ENCODE peak calls at places on chromosome 2, in seven cellular contexts. One of them, this sample, is unnamed. For H3K4me1, the result is how much of the 10 kb centered on the place peaks cover.

GRCh38 chr2:191150451-191151314 is at the start of gene STAT4:
- DNase-seq in transverse colon: peak
- DNase-seq in heart left ventricle: peak
- DNase-seq in CD8-positive, alpha-beta T cell: peak
- DNase-seq in heart right ventricle: peak
- DNase-seq in lower lobe of right lung: peak
- DNase-seq in adrenal gland: peak
- DNase-seq in this sample: peak

GRCh38 chr2:12778369-12778768 is 61.6 kb downstream of the TRIB2 start:
- DNase-seq in transverse colon: no peak
- DNase-seq in heart left ventricle: no peak
- DNase-seq in CD8-positive, alpha-beta T cell: no peak
- DNase-seq in heart right ventricle: no peak
- DNase-seq in lower lobe of right lung: no peak
- DNase-seq in adrenal gland: no peak
- DNase-seq in this sample: no peak

GRCh38 chr2:153071090-153071489 is 352.7 kb downstream of the ARL6IP6 start:
- DNase-seq in transverse colon: no peak
- DNase-seq in heart left ventricle: no peak
- DNase-seq in CD8-positive, alpha-beta T cell: no peak
- DNase-seq in heart right ventricle: no peak
- DNase-seq in lower lobe of right lung: no peak
- DNase-seq in adrenal gland: no peak
- DNase-seq in this sample: no peak

GRCh38 chr2:16006537-16007166 is 66.3 kb downstream of the MYCN start:
- DNase-seq in transverse colon: peak
- DNase-seq in heart left ventricle: no peak
- DNase-seq in CD8-positive, alpha-beta T cell: no peak
- DNase-seq in heart right ventricle: no peak
- DNase-seq in lower lobe of right lung: no peak
- DNase-seq in adrenal gland: no peak
- DNase-seq in this sample: no peak

GRCh38 chr2:191864623-191865521 is 18.0 kb upstream of the CAVIN2 start:
- DNase-seq in transverse colon: no peak
- DNase-seq in heart left ventricle: no peak
- DNase-seq in CD8-positive, alpha-beta T cell: no peak
- DNase-seq in heart right ventricle: no peak
- DNase-seq in lower lobe of right lung: no peak
- DNase-seq in adrenal gland: no peak
- DNase-seq in this sample: no peak

GRCh38 chr2:11009866-11010265 is 98.1 kb downstream of the KCNF1 start:
- DNase-seq in transverse colon: no peak
- DNase-seq in heart left ventricle: no peak
- DNase-seq in CD8-positive, alpha-beta T cell: no peak
- DNase-seq in heart right ventricle: no peak
- DNase-seq in lower lobe of right lung: no peak
- DNase-seq in adrenal gland: no peak
- DNase-seq in this sample: no peak

GRCh38 chr2:12728221-12728777 is 11.6 kb downstream of the TRIB2 start:
- DNase-seq in transverse colon: peak
- DNase-seq in heart left ventricle: no peak
- DNase-seq in CD8-positive, alpha-beta T cell: peak
- DNase-seq in heart right ventricle: no peak
- DNase-seq in lower lobe of right lung: no peak
- DNase-seq in adrenal gland: no peak
- DNase-seq in this sample: no peak

GRCh38 chr2:526918-527317 is 150.3 kb downstream of the TMEM18 start:
- DNase-seq in transverse colon: no peak
- DNase-seq in heart left ventricle: no peak
- DNase-seq in CD8-positive, alpha-beta T cell: no peak
- DNase-seq in heart right ventricle: no peak
- DNase-seq in lower lobe of right lung: no peak
- DNase-seq in adrenal gland: no peak
- DNase-seq in this sample: no peak

GRCh38 chr2:237932731-237933131 is 34.1 kb upstream of the UBE2F start:
- DNase-seq in transverse colon: no peak
- DNase-seq in heart left ventricle: no peak
- DNase-seq in CD8-positive, alpha-beta T cell: no peak
- DNase-seq in heart right ventricle: no peak
- DNase-seq in lower lobe of right lung: no peak
- DNase-seq in adrenal gland: no peak
- DNase-seq in this sample: no peak

GRCh38 chr2:240511351-240512108 is 46.3 kb downstream of the ANKMY1 start:
- DNase-seq in transverse colon: no peak
- DNase-seq in heart left ventricle: no peak
- DNase-seq in CD8-positive, alpha-beta T cell: no peak
- DNase-seq in heart right ventricle: no peak
- DNase-seq in lower lobe of right lung: no peak
- DNase-seq in adrenal gland: no peak
- DNase-seq in this sample: no peak

GRCh38 chr2:205482399-205483065 is 199.8 kb upstream of the NRP2 start:
- DNase-seq in transverse colon: no peak
- DNase-seq in heart left ventricle: no peak
- DNase-seq in CD8-positive, alpha-beta T cell: no peak
- DNase-seq in heart right ventricle: peak
- DNase-seq in lower lobe of right lung: no peak
- DNase-seq in adrenal gland: no peak
- DNase-seq in this sample: no peak

DNA sequence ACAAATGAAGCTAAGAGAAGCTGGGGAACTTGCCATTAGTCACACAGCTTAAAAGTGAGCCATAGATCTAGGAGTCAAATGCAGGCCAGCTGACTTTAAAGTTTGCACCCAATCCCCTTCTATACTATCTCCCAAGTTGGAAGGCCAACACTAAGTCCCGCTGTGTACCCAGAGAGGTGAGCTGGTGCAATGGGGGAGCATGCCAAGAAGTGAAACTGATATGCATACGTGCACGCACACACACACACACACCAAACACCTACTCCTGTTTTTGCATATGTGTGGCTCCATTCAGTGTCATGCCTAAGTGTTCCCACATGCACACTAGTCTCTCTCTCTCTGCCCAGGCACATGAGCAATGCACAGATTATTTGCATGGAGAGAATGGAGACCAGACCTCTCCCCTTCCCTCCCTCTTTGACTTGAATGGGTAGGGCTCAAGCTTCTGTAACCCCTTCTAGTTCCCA is 5.4 kb downstream of the WNT10A start:
- DNase-seq in transverse colon: no peak
- DNase-seq in heart left ventricle: no peak
- DNase-seq in CD8-positive, alpha-beta T cell: no peak
- DNase-seq in heart right ventricle: no peak
- DNase-seq in lower lobe of right lung: no peak
- DNase-seq in adrenal gland: no peak
- DNase-seq in this sample: no peak
- H3K4me1 ChIP-seq in transverse colon: under half
- H3K4me1 ChIP-seq in heart left ventricle: under half
- H3K4me1 ChIP-seq in CD8-positive, alpha-beta T cell: under half
- H3K4me1 ChIP-seq in heart right ventricle: under half
- H3K4me1 ChIP-seq in lower lobe of right lung: under half
- H3K4me1 ChIP-seq in adrenal gland: under half
- H3K4me1 ChIP-seq in this sample: under half

GRCh38 chr2:131130298-131130596 is 25.1 kb downstream of the PLEKHB2 start:
- DNase-seq in transverse colon: no peak
- DNase-seq in heart left ventricle: no peak
- DNase-seq in CD8-positive, alpha-beta T cell: no peak
- DNase-seq in heart right ventricle: no peak
- DNase-seq in lower lobe of right lung: no peak
- DNase-seq in adrenal gland: no peak
- DNase-seq in this sample: no peak
- TF ChIP-seq CTCF in transverse colon: no peak
- TF ChIP-seq CTCF in heart left ventricle: no peak
- TF ChIP-seq CTCF in CD8-positive, alpha-beta T cell: no peak
- TF ChIP-seq CTCF in heart right ventricle: no peak
- TF ChIP-seq CTCF in lower lobe of right lung: no peak
- TF ChIP-seq CTCF in adrenal gland: no peak
- TF ChIP-seq CTCF in this sample: no peak

GRCh38 chr2:144239726-144240125 is 280.2 kb downstream of the ZEB2 start:
- DNase-seq in transverse colon: no peak
- DNase-seq in heart left ventricle: no peak
- DNase-seq in CD8-positive, alpha-beta T cell: no peak
- DNase-seq in heart right ventricle: no peak
- DNase-seq in lower lobe of right lung: no peak
- DNase-seq in adrenal gland: no peak
- DNase-seq in this sample: no peak

GRCh38 chr2:144240656-144241339 is 279.1 kb downstream of the ZEB2 start:
- DNase-seq in transverse colon: no peak
- DNase-seq in heart left ventricle: no peak
- DNase-seq in CD8-positive, alpha-beta T cell: no peak
- DNase-seq in heart right ventricle: no peak
- DNase-seq in lower lobe of right lung: no peak
- DNase-seq in adrenal gland: no peak
- DNase-seq in this sample: no peak

GRCh38 chr2:144237845-144238637 is 281.9 kb downstream of the ZEB2 start:
- DNase-seq in transverse colon: no peak
- DNase-seq in heart left ventricle: no peak
- DNase-seq in CD8-positive, alpha-beta T cell: no peak
- DNase-seq in heart right ventricle: no peak
- DNase-seq in lower lobe of right lung: no peak
- DNase-seq in adrenal gland: peak
- DNase-seq in this sample: no peak

GRCh38 chr2:144237108-144237507 is 282.8 kb downstream of the ZEB2 start:
- DNase-seq in transverse colon: no peak
- DNase-seq in heart left ventricle: no peak
- DNase-seq in CD8-positive, alpha-beta T cell: no peak
- DNase-seq in heart right ventricle: no peak
- DNase-seq in lower lobe of right lung: no peak
- DNase-seq in adrenal gland: no peak
- DNase-seq in this sample: no peak

GRCh38 chr2:144239306-144239705 is 280.6 kb downstream of the ZEB2 start:
- DNase-seq in transverse colon: no peak
- DNase-seq in heart left ventricle: no peak
- DNase-seq in CD8-positive, alpha-beta T cell: no peak
- DNase-seq in heart right ventricle: no peak
- DNase-seq in lower lobe of right lung: no peak
- DNase-seq in adrenal gland: no peak
- DNase-seq in this sample: no peak
- H3K4me1 ChIP-seq in transverse colon: under half
- H3K4me1 ChIP-seq in heart left ventricle: under half
- H3K4me1 ChIP-seq in CD8-positive, alpha-beta T cell: under half
- H3K4me1 ChIP-seq in heart right ventricle: under half
- H3K4me1 ChIP-seq in lower lobe of right lung: under half
- H3K4me1 ChIP-seq in adrenal gland: under half
- H3K4me1 ChIP-seq in this sample: under half

GRCh38 chr2:2698182-2699116 is 367.4 kb upstream of the MYT1L start:
- DNase-seq in transverse colon: no peak
- DNase-seq in heart left ventricle: no peak
- DNase-seq in CD8-positive, alpha-beta T cell: no peak
- DNase-seq in heart right ventricle: no peak
- DNase-seq in lower lobe of right lung: no peak
- DNase-seq in adrenal gland: no peak
- DNase-seq in this sample: no peak
- TF ChIP-seq CTCF in transverse colon: no peak
- TF ChIP-seq CTCF in heart left ventricle: peak
- TF ChIP-seq CTCF in CD8-positive, alpha-beta T cell: no peak
- TF ChIP-seq CTCF in heart right ventricle: no peak
- TF ChIP-seq CTCF in lower lobe of right lung: no peak
- TF ChIP-seq CTCF in adrenal gland: peak
- TF ChIP-seq CTCF in this sample: peak

GRCh38 chr2:105836341-105836740 is 91.6 kb downstream of the NCK2 start:
- DNase-seq in transverse colon: no peak
- DNase-seq in heart left ventricle: no peak
- DNase-seq in CD8-positive, alpha-beta T cell: no peak
- DNase-seq in heart right ventricle: no peak
- DNase-seq in lower lobe of right lung: no peak
- DNase-seq in adrenal gland: no peak
- DNase-seq in this sample: no peak
- H3K4me1 ChIP-seq in transverse colon: under half
- H3K4me1 ChIP-seq in heart left ventricle: under half
- H3K4me1 ChIP-seq in CD8-positive, alpha-beta T cell: half or more
- H3K4me1 ChIP-seq in heart right ventricle: under half
- H3K4me1 ChIP-seq in lower lobe of right lung: under half
- H3K4me1 ChIP-seq in adrenal gland: under half
- H3K4me1 ChIP-seq in this sample: under half

GRCh38 chr2:20180676-20181648 is 44.0 kb downstream of the SDC1 start:
- DNase-seq in transverse colon: peak
- DNase-seq in heart left ventricle: no peak
- DNase-seq in CD8-positive, alpha-beta T cell: no peak
- DNase-seq in heart right ventricle: no peak
- DNase-seq in lower lobe of right lung: no peak
- DNase-seq in adrenal gland: no peak
- DNase-seq in this sample: peak

GRCh38 chr2:20178404-20179178 is 46.3 kb downstream of the SDC1 start:
- DNase-seq in transverse colon: no peak
- DNase-seq in heart left ventricle: no peak
- DNase-seq in CD8-positive, alpha-beta T cell: no peak
- DNase-seq in heart right ventricle: no peak
- DNase-seq in lower lobe of right lung: peak
- DNase-seq in adrenal gland: no peak
- DNase-seq in this sample: peak

GRCh38 chr2:20181761-20182160 is 43.2 kb downstream of the SDC1 start:
- DNase-seq in transverse colon: peak
- DNase-seq in heart left ventricle: no peak
- DNase-seq in CD8-positive, alpha-beta T cell: no peak
- DNase-seq in heart right ventricle: no peak
- DNase-seq in lower lobe of right lung: no peak
- DNase-seq in adrenal gland: no peak
- DNase-seq in this sample: peak

GRCh38 chr2:20179179-20179754 is 45.7 kb downstream of the SDC1 start:
- DNase-seq in transverse colon: no peak
- DNase-seq in heart left ventricle: no peak
- DNase-seq in CD8-positive, alpha-beta T cell: no peak
- DNase-seq in heart right ventricle: no peak
- DNase-seq in lower lobe of right lung: no peak
- DNase-seq in adrenal gland: no peak
- DNase-seq in this sample: no peak

DNA sequence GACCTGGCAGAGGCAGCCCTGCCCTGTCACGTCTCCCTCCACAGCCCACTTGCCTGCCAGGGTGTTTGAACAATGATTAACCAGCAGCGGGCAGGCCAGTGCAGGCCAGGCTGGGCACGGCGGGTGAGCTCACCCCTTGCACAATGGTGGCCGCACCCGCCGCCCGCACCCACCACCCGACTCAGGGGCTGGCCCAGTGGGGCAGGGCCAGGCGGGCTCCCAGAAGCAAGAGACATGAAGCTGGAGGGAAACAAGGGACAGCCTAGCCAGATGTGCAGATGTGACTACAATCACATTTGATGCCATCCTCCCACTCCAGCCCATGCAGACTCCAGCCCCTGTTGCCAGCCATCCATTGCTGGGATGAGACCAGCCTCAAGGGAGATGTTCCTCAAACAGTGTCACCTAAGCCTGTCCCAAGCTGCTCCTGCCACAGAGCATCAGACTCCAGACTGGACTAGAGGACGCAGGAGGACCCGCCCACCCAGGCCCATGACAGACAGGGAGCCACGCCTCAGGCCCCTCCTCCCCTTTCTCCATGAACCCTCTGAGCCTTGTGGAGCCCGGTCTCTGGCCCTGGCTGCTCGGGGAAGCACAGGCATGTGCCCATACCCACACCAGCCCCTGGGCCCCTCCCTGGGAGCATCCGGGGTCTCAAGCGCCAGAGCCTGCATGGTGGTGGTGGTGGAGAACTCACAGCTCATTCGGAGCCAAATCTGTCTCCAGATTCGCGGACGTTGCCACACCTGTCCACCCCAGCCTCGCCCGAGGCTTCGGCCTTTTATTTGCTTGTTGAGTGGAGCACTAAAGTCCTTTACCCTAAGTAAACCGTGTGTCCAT is 45.0 kb downstream of the SDC1 start:
- DNase-seq in transverse colon: peak
- DNase-seq in heart left ventricle: no peak
- DNase-seq in CD8-positive, alpha-beta T cell: no peak
- DNase-seq in heart right ventricle: no peak
- DNase-seq in lower lobe of right lung: peak
- DNase-seq in adrenal gland: no peak
- DNase-seq in this sample: peak
- TF ChIP-seq CTCF in transverse colon: no peak
- TF ChIP-seq CTCF in heart left ventricle: no peak
- TF ChIP-seq CTCF in CD8-positive, alpha-beta T cell: no peak
- TF ChIP-seq CTCF in heart right ventricle: no peak
- TF ChIP-seq CTCF in lower lobe of right lung: no peak
- TF ChIP-seq CTCF in adrenal gland: no peak
- TF ChIP-seq CTCF in this sample: no peak